ENCODE peak calls at places on chromosomes 3 and 15, in six cellular contexts. M is stimulated activated CD4-positive, alpha-beta T cell treated with anti-CD3 and anti-CD28 coated beads, TNF-alpha, amount 100 ng/mL, for 4 hours; L is EL; Z is NCI-H1105 treated with DMSO at 0.1 percent for 48 hours; C is stimulated activated effector memory CD8-positive, alpha-beta T cell treated with anti-CD3 and anti-CD28 coated beads, Interleukin-12 subunit alpha, Interleukin-12 subunit beta, amount 100 ng/mL, for 72 hours; X is omental fat pad. R is an unnamed sample.

GRCh38 chr3:141386080-141386594 is 17.8 kb downstream of the ZBTB38 start:
- DNase-seq in M (no peak), L (no peak), Z (no peak), C (no peak), X (no peak), R (no peak)

GRCh38 chr15:77706482-77707244 is 74.0 kb upstream of the LINGO1 start:
- DNase-seq in M (no peak), L (no peak), Z (no peak), C (no peak), X (no peak), R (no peak)

GRCh38 chr15:52349062-52349700 is 53.6 kb upstream of the MYO5C start:
- DNase-seq in M (no peak), L (peak; percentile 64), Z (no peak), C (no peak), X (no peak), R (peak; percentile 27)

GRCh38 chr3:184227481-184227935 is 1.9 kb upstream of the VWA5B2 start:
- DNase-seq in M (peak; percentile 41), L (peak; percentile 41), Z (peak; percentile 56), C (peak; percentile 74), X (no peak), R (peak; percentile 77)

GRCh38 chr3:78029775-78030174 is 989.9 kb downstream of the ROBO2 start:
- DNase-seq in M (no peak), L (no peak), Z (no peak), C (no peak), X (no peak), R (no peak)

GRCh38 chr15:78065973-78066946 is 11.3 kb downstream of the TBC1D2B start:
- DNase-seq in M (no peak), L (no peak), Z (no peak), C (peak; percentile 62), X (no peak), R (no peak)

GRCh38 chr3:12400795-12401194 is 83.5 kb upstream of the TSEN2 start:
- DNase-seq in M (no peak), L (peak; percentile 70), Z (no peak), C (no peak), X (no peak), R (peak; percentile 20)

GRCh38 chr3:69236808-69237707 is 114.7 kb upstream of the LMOD3 start:
- DNase-seq in M (peak; percentile 1), L (no peak), Z (no peak), C (no peak), X (no peak), R (no peak)

GRCh38 chr15:70525551-70525950 is 237.8 kb downstream of the UACA start:
- DNase-seq in M (no peak), L (no peak), Z (no peak), C (no peak), X (no peak), R (no peak)

GRCh38 chr15:31262143-31262530 is 64.5 kb upstream of the KLF13 start:
- DNase-seq in M (no peak), L (no peak), Z (no peak), C (no peak), X (no peak), R (no peak)

GRCh38 chr15:41630616-41631218 is 29.5 kb upstream of the MGA start:
- DNase-seq in M (no peak), L (no peak), Z (no peak), C (no peak), X (no peak), R (no peak)

GRCh38 chr3:83649692-83650091 is 1309.1 kb upstream of the CADM2 start:
- DNase-seq in M (no peak), L (no peak), Z (no peak), C (no peak), X (no peak), R (no peak)

GRCh38 chr15:52080031-52080430 is 32.5 kb downstream of the BCL2L10 start:
- DNase-seq in M (no peak), L (no peak), Z (no peak), C (no peak), X (no peak), R (no peak)

GRCh38 chr15:36814085-36814484 is 234.7 kb downstream of the CDIN1 start:
- DNase-seq in M (no peak), L (no peak), Z (no peak), C (no peak), X (no peak), R (no peak)

GRCh38 chr15:67835349-67836133 is 4.3 kb downstream of the RNU6-1 start:
- DNase-seq in M (no peak), L (no peak), Z (peak; percentile 22), C (peak; percentile 64), X (no peak), R (peak; percentile 15)

GRCh38 chr3:187743195-187744141 is 1.8 kb downstream of the BCL6 start:
- DNase-seq in M (no peak), L (peak; percentile 69), Z (peak; percentile 62), C (peak; percentile 83), X (no peak), R (peak; percentile 43)

GRCh38 chr3:42666022-42666421 is 12.5 kb downstream of the ZBTB47 start:
- DNase-seq in M (no peak), L (no peak), Z (no peak), C (no peak), X (no peak), R (no peak)

GRCh38 chr15:52924641-52925040 is 134.5 kb upstream of the ONECUT1 start:
- DNase-seq in M (no peak), L (no peak), Z (no peak), C (no peak), X (no peak), R (no peak)

GRCh38 chr15:95196176-95196915 is 965.0 kb downstream of the MCTP2 start:
- DNase-seq in M (no peak), L (no peak), Z (no peak), C (no peak), X (no peak), R (no peak)

GRCh38 chr3:131730581-131730980 is 227.8 kb upstream of the MRPL3 start:
- DNase-seq in M (no peak), L (no peak), Z (no peak), C (no peak), X (no peak), R (no peak)

GRCh38 chr3:55629432-55629831 is 142.3 kb upstream of the WNT5A start:
- DNase-seq in M (no peak), L (no peak), Z (peak; percentile 56), C (no peak), X (no peak), R (no peak)

GRCh38 chr15:58355352-58355964 is 76.3 kb upstream of the LIPC start:
- DNase-seq in M (no peak), L (no peak), Z (peak; percentile 67), C (no peak), X (no peak), R (no peak)

GRCh38 chr15:81302605-81303204 is 21.2 kb downstream of the STARD5 start:
- DNase-seq in M (no peak), L (no peak), Z (no peak), C (no peak), X (no peak), R (no peak)

GRCh38 chr3:13191016-13191415 is 117.8 kb upstream of the IQSEC1 start:
- DNase-seq in M (no peak), L (no peak), Z (no peak), C (no peak), X (no peak), R (no peak)

GRCh38 chr15:60945196-60945595 is 283.9 kb downstream of the RORA start:
- DNase-seq in M (no peak), L (no peak), Z (peak; percentile 77), C (no peak), X (no peak), R (peak; percentile 22)

GRCh38 chr3:88082854-88083253 is 23.8 kb downstream of the ZNF654 start:
- DNase-seq in M (no peak), L (no peak), Z (no peak), C (no peak), X (no peak), R (no peak)

GRCh38 chr15:22968356-22968755 is 11.8 kb downstream of the CYFIP1 start:
- DNase-seq in M (no peak), L (peak; percentile 83), Z (no peak), C (no peak), X (no peak), R (peak; percentile 75)

GRCh38 chr15:89197503-89197971 is 23.8 kb downstream of the RLBP1 start:
- DNase-seq in M (no peak), L (no peak), Z (peak; percentile 56), C (no peak), X (no peak), R (no peak)

GRCh38 chr15:60708684-60709083 is 229.7 kb upstream of the ICE2 start:
- DNase-seq in M (no peak), L (no peak), Z (no peak), C (no peak), X (no peak), R (peak; percentile 71)

GRCh38 chr15:22902046-22902445 is 63.6 kb downstream of the NIPA2 start:
- DNase-seq in M (no peak), L (no peak), Z (no peak), C (no peak), X (no peak), R (no peak)